ENCODE peak calls at places on chromosomes 7 and 10, in nine cellular contexts. L, Y, E, D, N, P, M, V and R are unnamed samples.

GRCh38 chr10:43137701-43137970 is 609 bp upstream of the CSGALNACT2 start:
- DNase-seq in D (peak; percentile 40), E (no peak), L (peak; percentile 64), V (peak; percentile 76), N (peak; percentile 20), Y (peak; percentile 67), P (peak; percentile 83), M (peak; percentile 81), R (peak; percentile 64)

GRCh38 chr7:20403356-20403755 is 72.7 kb downstream of the ITGB8 start:
- DNase-seq in V (peak; percentile 62), N (no peak), D (no peak), L (peak; percentile 51), P (no peak), Y (no peak), M (no peak), E (no peak), R (no peak)

GRCh38 chr7:158957921-158958471 is 101.6 kb downstream of the DYNC2I1 start:
- DNase-seq in P (no peak), V (no peak), M (peak; percentile 88), L (no peak), Y (peak; percentile 88), E (no peak), N (peak; percentile 41), D (no peak), R (no peak)

GRCh38 chr10:124313374-124313773 is 105.3 kb downstream of the OAT start:
- DNase-seq in E (no peak), N (no peak), Y (no peak), V (no peak), L (no peak), M (no peak), P (peak; percentile 51), D (no peak), R (no peak)

GRCh38 chr7:91551377-91552175 is 287.3 kb downstream of the FZD1 start:
- DNase-seq in V (no peak), P (no peak), D (no peak), E (no peak), N (peak; percentile 66), M (no peak), L (no peak), Y (no peak), R (no peak)

GRCh38 chr7:12696001-12696400 is 8.6 kb downstream of the ARL4A start:
- DNase-seq in L (no peak), V (no peak), N (peak; percentile 78), D (no peak), E (no peak), P (no peak), Y (no peak), M (no peak), R (no peak)

GRCh38 chr7:81430761-81431160 is 339.1 kb downstream of the HGF start:
- DNase-seq in D (no peak), Y (no peak), P (no peak), N (no peak), M (no peak), E (no peak), V (peak; percentile 83), L (no peak), R (no peak)

GRCh38 chr10:13767721-13768178 is 181.0 kb downstream of the PRPF18 start:
- DNase-seq in M (no peak), L (no peak), P (no peak), N (no peak), E (no peak), Y (no peak), V (no peak), D (no peak), R (no peak)

GRCh38 chr7:126657137-126657536 is 595.6 kb downstream of the GRM8 start:
- DNase-seq in D (no peak), E (no peak), N (no peak), L (no peak), P (no peak), V (no peak), Y (no peak), M (no peak), R (no peak)

GRCh38 chr10:24000271-24000813 is 208.6 kb upstream of the KIAA1217 start:
- DNase-seq in L (no peak), V (no peak), Y (no peak), P (no peak), N (peak; percentile 59), E (no peak), M (no peak), D (no peak), R (no peak)

GRCh38 chr10:119268871-119269506 is 61.6 kb downstream of the GRK5 start:
- DNase-seq in N (no peak), M (peak; percentile 54), L (no peak), D (no peak), E (no peak), Y (no peak), V (peak; percentile 41), P (no peak), R (peak; percentile 84)

GRCh38 chr7:144818516-144818915 is 17.3 kb downstream of the TPK1 start:
- DNase-seq in D (peak; percentile 30), M (no peak), P (no peak), Y (no peak), V (peak; percentile 32), L (no peak), E (no peak), N (peak; percentile 21), R (peak; percentile 44)

GRCh38 chr7:14851610-14852009 is 50.9 kb downstream of the DGKB start:
- DNase-seq in E (no peak), P (no peak), L (no peak), D (no peak), Y (no peak), V (no peak), M (no peak), N (no peak), R (no peak)

GRCh38 chr7:98909487-98909886 is 31.2 kb downstream of the TRRAP start:
- DNase-seq in D (no peak), M (no peak), N (no peak), L (no peak), P (no peak), Y (no peak), V (no peak), E (no peak), R (no peak)

GRCh38 chr7:98911936-98912335 is 33.6 kb downstream of the TRRAP start:
- DNase-seq in Y (no peak), N (no peak), D (no peak), V (no peak), E (no peak), P (no peak), M (no peak), L (no peak), R (no peak)

GRCh38 chr7:98903246-98903645 is 24.9 kb downstream of the TRRAP start:
- DNase-seq in M (no peak), N (no peak), P (no peak), Y (no peak), V (no peak), L (no peak), E (no peak), D (no peak), R (no peak)

GRCh38 chr7:98908585-98908984 is 30.3 kb downstream of the TRRAP start:
- DNase-seq in M (no peak), V (no peak), E (no peak), N (no peak), D (no peak), Y (no peak), L (no peak), P (no peak), R (no peak)

GRCh38 chr7:98907570-98907969 is 29.2 kb downstream of the TRRAP start:
- DNase-seq in P (no peak), V (no peak), M (no peak), D (no peak), N (no peak), Y (no peak), L (no peak), E (no peak), R (no peak)
- TF ChIP-seq CTCF in P (no peak), V (no peak), M (no peak), D (peak; percentile 30), N (no peak), Y (no peak), L (no peak), E (no peak), R (no peak)

GRCh38 chr7:119482671-119483070 is 790.3 kb upstream of the KCND2 start:
- DNase-seq in M (no peak), Y (no peak), N (no peak), V (no peak), E (no peak), P (no peak), D (no peak), L (no peak), R (no peak)

GRCh38 chr7:119483364-119483763 is 789.6 kb upstream of the KCND2 start:
- DNase-seq in P (no peak), V (no peak), D (no peak), L (no peak), M (no peak), E (no peak), N (no peak), Y (no peak), R (no peak)

GRCh38 chr7:119482209-119482608 is 790.8 kb upstream of the KCND2 start:
- DNase-seq in P (no peak), Y (no peak), V (peak; percentile 11), E (no peak), D (peak; percentile 7), M (no peak), L (no peak), N (peak; percentile 48), R (peak; percentile 25)
- TF ChIP-seq CTCF in P (peak; percentile 49), Y (peak; percentile 9), V (peak; percentile 60), E (no peak), D (peak; percentile 29), M (no peak), L (no peak), N (peak; percentile 68), R (no peak)

GRCh38 chr10:7301039-7301768 is 109.6 kb downstream of the SFMBT2 start:
- DNase-seq in L (no peak), Y (no peak), V (peak; percentile 26), D (no peak), P (no peak), N (no peak), E (no peak), M (no peak), R (no peak)
- TF ChIP-seq CTCF in L (no peak), Y (no peak), V (no peak), D (peak; percentile 34), P (no peak), N (no peak), E (no peak), M (peak; percentile 15), R (no peak)

DNA sequence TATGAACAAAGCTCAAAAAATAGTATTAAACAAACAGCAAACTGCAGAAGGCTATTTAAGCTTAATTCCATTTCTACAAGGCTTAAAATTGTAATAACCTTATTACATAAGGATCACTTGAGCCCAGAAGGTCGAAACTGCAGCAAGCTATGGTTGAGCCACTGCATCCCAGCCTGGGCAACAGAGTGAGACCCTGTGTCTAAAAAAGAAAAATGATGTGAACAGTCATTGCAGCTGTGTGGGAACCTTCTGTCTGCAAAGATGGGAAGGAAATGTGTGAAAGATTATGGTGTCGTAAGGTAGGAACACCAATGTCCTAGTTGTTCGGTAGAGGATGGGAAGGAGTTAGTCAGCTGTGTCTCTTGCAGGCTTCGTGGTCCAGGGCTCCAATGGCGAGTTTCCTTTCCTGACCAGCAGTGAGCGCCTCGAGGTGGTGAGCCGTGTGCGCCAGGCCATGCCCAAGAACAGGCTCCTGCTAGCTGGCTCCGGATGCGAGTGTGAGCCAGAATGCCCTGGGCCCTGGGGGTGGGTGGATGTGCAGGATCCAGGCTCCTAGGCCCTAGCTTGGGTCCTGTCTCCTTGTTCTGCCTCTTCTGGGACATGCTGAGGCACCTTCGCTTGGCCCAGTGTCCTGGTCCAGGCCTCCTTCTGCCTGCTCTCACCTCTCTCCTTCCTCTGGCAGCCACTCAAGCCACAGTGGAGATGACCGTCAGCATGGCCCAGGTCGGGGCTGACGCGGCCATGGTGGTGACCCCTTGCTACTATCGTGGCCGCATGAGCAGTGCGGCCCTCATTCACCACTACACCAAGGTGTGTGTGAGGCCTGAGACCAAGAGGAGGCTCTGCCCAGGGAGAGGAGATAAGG is 9.1 kb downstream of the C10orf62 start:
- DNase-seq in Y (no peak), D (no peak), P (no peak), M (no peak), V (no peak), E (no peak), N (no peak), L (no peak), R (no peak)
- TF ChIP-seq CTCF in Y (no peak), D (no peak), P (no peak), M (no peak), V (no peak), E (no peak), N (no peak), L (no peak), R (no peak)